ENCODE peak calls at places on chromosomes 11 and 22, in ten cellular contexts. One of them, this sample, is unnamed.

GRCh38 chr11:120128392-120129172 is 9.3 kb downstream of the TRIM29 start:
- DNase-seq in iPS-NIHi11: no peak
- DNase-seq in activated T-helper 1 cell treated with anti-CD3 and anti-CD28 coated beads, Interleukin-12 subunit alpha, Interleukin-12 subunit beta, Interleukin-2, Interleukin-4 antibody, amounts not matched to agents 30 ng/mL and 10 ng/mL and 1 ng/mL, durations not matched to agents 14 hours and 24 hours and 36 hours: no peak
- DNase-seq in renal cortical epithelial cell: peak
- DNase-seq in upper lobe of right lung: peak
- DNase-seq in SK-N-DZ: no peak
- DNase-seq in SW480: peak
- DNase-seq in NCI-H1092 treated with DMSO at 0.1 percent for 48 hours: peak
- DNase-seq in DMS79 treated with DMSO at 0.1 percent for 48 hours: peak
- DNase-seq in hippocampal formation: no peak
- DNase-seq in this sample: peak

GRCh38 chr22:44026630-44027511 is 2.8 kb downstream of the PARVB start:
- DNase-seq in NCI-H1092 treated with DMSO at 0.1 percent for 48 hours: no peak
- DNase-seq in SW480: peak
- DNase-seq in SK-N-DZ: no peak
- DNase-seq in iPS-NIHi11: no peak
- DNase-seq in activated T-helper 1 cell treated with anti-CD3 and anti-CD28 coated beads, Interleukin-12 subunit alpha, Interleukin-12 subunit beta, Interleukin-2, Interleukin-4 antibody, amounts not matched to agents 30 ng/mL and 10 ng/mL and 1 ng/mL, durations not matched to agents 14 hours and 24 hours and 36 hours: peak
- DNase-seq in renal cortical epithelial cell: no peak
- DNase-seq in upper lobe of right lung: peak
- DNase-seq in hippocampal formation: no peak
- DNase-seq in DMS79 treated with DMSO at 0.1 percent for 48 hours: no peak
- DNase-seq in this sample: peak

GRCh38 chr11:118572914-118573550 is 823 bp downstream of the ARCN1 start:
- DNase-seq in SW480: peak
- DNase-seq in activated T-helper 1 cell treated with anti-CD3 and anti-CD28 coated beads, Interleukin-12 subunit alpha, Interleukin-12 subunit beta, Interleukin-2, Interleukin-4 antibody, amounts not matched to agents 30 ng/mL and 10 ng/mL and 1 ng/mL, durations not matched to agents 14 hours and 24 hours and 36 hours: peak
- DNase-seq in iPS-NIHi11: peak
- DNase-seq in renal cortical epithelial cell: peak
- DNase-seq in SK-N-DZ: no peak
- DNase-seq in hippocampal formation: no peak
- DNase-seq in NCI-H1092 treated with DMSO at 0.1 percent for 48 hours: peak
- DNase-seq in upper lobe of right lung: no peak
- DNase-seq in DMS79 treated with DMSO at 0.1 percent for 48 hours: peak
- DNase-seq in this sample: peak

GRCh38 chr11:79209540-79210266 is 231.1 kb downstream of the TENM4 start:
- DNase-seq in DMS79 treated with DMSO at 0.1 percent for 48 hours: no peak
- DNase-seq in activated T-helper 1 cell treated with anti-CD3 and anti-CD28 coated beads, Interleukin-12 subunit alpha, Interleukin-12 subunit beta, Interleukin-2, Interleukin-4 antibody, amounts not matched to agents 30 ng/mL and 10 ng/mL and 1 ng/mL, durations not matched to agents 14 hours and 24 hours and 36 hours: no peak
- DNase-seq in iPS-NIHi11: no peak
- DNase-seq in NCI-H1092 treated with DMSO at 0.1 percent for 48 hours: peak
- DNase-seq in SK-N-DZ: no peak
- DNase-seq in SW480: no peak
- DNase-seq in hippocampal formation: no peak
- DNase-seq in upper lobe of right lung: no peak
- DNase-seq in renal cortical epithelial cell: peak
- DNase-seq in this sample: no peak

GRCh38 chr11:57742087-57742452 is 779 bp downstream of the SELENOH start:
- DNase-seq in activated T-helper 1 cell treated with anti-CD3 and anti-CD28 coated beads, Interleukin-12 subunit alpha, Interleukin-12 subunit beta, Interleukin-2, Interleukin-4 antibody, amounts not matched to agents 30 ng/mL and 10 ng/mL and 1 ng/mL, durations not matched to agents 14 hours and 24 hours and 36 hours: no peak
- DNase-seq in renal cortical epithelial cell: no peak
- DNase-seq in NCI-H1092 treated with DMSO at 0.1 percent for 48 hours: no peak
- DNase-seq in hippocampal formation: no peak
- DNase-seq in iPS-NIHi11: no peak
- DNase-seq in SK-N-DZ: no peak
- DNase-seq in DMS79 treated with DMSO at 0.1 percent for 48 hours: no peak
- DNase-seq in SW480: no peak
- DNase-seq in upper lobe of right lung: no peak
- DNase-seq in this sample: no peak

GRCh38 chr11:57761301-57762234 is at the start of gene CTNND1:
- DNase-seq in hippocampal formation: peak
- DNase-seq in NCI-H1092 treated with DMSO at 0.1 percent for 48 hours: peak
- DNase-seq in SW480: peak
- DNase-seq in upper lobe of right lung: peak
- DNase-seq in activated T-helper 1 cell treated with anti-CD3 and anti-CD28 coated beads, Interleukin-12 subunit alpha, Interleukin-12 subunit beta, Interleukin-2, Interleukin-4 antibody, amounts not matched to agents 30 ng/mL and 10 ng/mL and 1 ng/mL, durations not matched to agents 14 hours and 24 hours and 36 hours: no peak
- DNase-seq in SK-N-DZ: peak
- DNase-seq in iPS-NIHi11: peak
- DNase-seq in DMS79 treated with DMSO at 0.1 percent for 48 hours: no peak
- DNase-seq in renal cortical epithelial cell: peak
- DNase-seq in this sample: peak

GRCh38 chr11:57306156-57306876 is 18.4 kb downstream of the TNKS1BP1 start:
- DNase-seq in iPS-NIHi11: no peak
- DNase-seq in SK-N-DZ: no peak
- DNase-seq in activated T-helper 1 cell treated with anti-CD3 and anti-CD28 coated beads, Interleukin-12 subunit alpha, Interleukin-12 subunit beta, Interleukin-2, Interleukin-4 antibody, amounts not matched to agents 30 ng/mL and 10 ng/mL and 1 ng/mL, durations not matched to agents 14 hours and 24 hours and 36 hours: no peak
- DNase-seq in upper lobe of right lung: no peak
- DNase-seq in DMS79 treated with DMSO at 0.1 percent for 48 hours: peak
- DNase-seq in renal cortical epithelial cell: peak
- DNase-seq in hippocampal formation: no peak
- DNase-seq in NCI-H1092 treated with DMSO at 0.1 percent for 48 hours: no peak
- DNase-seq in SW480: no peak
- DNase-seq in this sample: no peak

GRCh38 chr11:64356498-64357411 is 2.2 kb upstream of the RPS6KA4 start:
- DNase-seq in upper lobe of right lung: peak
- DNase-seq in SW480: peak
- DNase-seq in DMS79 treated with DMSO at 0.1 percent for 48 hours: peak
- DNase-seq in iPS-NIHi11: peak
- DNase-seq in renal cortical epithelial cell: no peak
- DNase-seq in hippocampal formation: no peak
- DNase-seq in NCI-H1092 treated with DMSO at 0.1 percent for 48 hours: peak
- DNase-seq in activated T-helper 1 cell treated with anti-CD3 and anti-CD28 coated beads, Interleukin-12 subunit alpha, Interleukin-12 subunit beta, Interleukin-2, Interleukin-4 antibody, amounts not matched to agents 30 ng/mL and 10 ng/mL and 1 ng/mL, durations not matched to agents 14 hours and 24 hours and 36 hours: no peak
- DNase-seq in SK-N-DZ: peak
- DNase-seq in this sample: peak

GRCh38 chr11:128579790-128580504 is 7.4 kb downstream of the ETS1 start:
- DNase-seq in NCI-H1092 treated with DMSO at 0.1 percent for 48 hours: no peak
- DNase-seq in renal cortical epithelial cell: peak
- DNase-seq in hippocampal formation: no peak
- DNase-seq in iPS-NIHi11: no peak
- DNase-seq in SW480: no peak
- DNase-seq in SK-N-DZ: no peak
- DNase-seq in DMS79 treated with DMSO at 0.1 percent for 48 hours: no peak
- DNase-seq in upper lobe of right lung: no peak
- DNase-seq in activated T-helper 1 cell treated with anti-CD3 and anti-CD28 coated beads, Interleukin-12 subunit alpha, Interleukin-12 subunit beta, Interleukin-2, Interleukin-4 antibody, amounts not matched to agents 30 ng/mL and 10 ng/mL and 1 ng/mL, durations not matched to agents 14 hours and 24 hours and 36 hours: no peak
- DNase-seq in this sample: no peak

GRCh38 chr11:66011239-66011784 is 496 bp upstream of the CST6 start:
- DNase-seq in SK-N-DZ: no peak
- DNase-seq in renal cortical epithelial cell: peak
- DNase-seq in hippocampal formation: no peak
- DNase-seq in NCI-H1092 treated with DMSO at 0.1 percent for 48 hours: no peak
- DNase-seq in SW480: peak
- DNase-seq in activated T-helper 1 cell treated with anti-CD3 and anti-CD28 coated beads, Interleukin-12 subunit alpha, Interleukin-12 subunit beta, Interleukin-2, Interleukin-4 antibody, amounts not matched to agents 30 ng/mL and 10 ng/mL and 1 ng/mL, durations not matched to agents 14 hours and 24 hours and 36 hours: no peak
- DNase-seq in upper lobe of right lung: peak
- DNase-seq in iPS-NIHi11: peak
- DNase-seq in DMS79 treated with DMSO at 0.1 percent for 48 hours: peak
- DNase-seq in this sample: no peak

GRCh38 chr11:35059040-35059439 is 79.9 kb upstream of the CD44 start:
- DNase-seq in renal cortical epithelial cell: no peak
- DNase-seq in DMS79 treated with DMSO at 0.1 percent for 48 hours: no peak
- DNase-seq in iPS-NIHi11: no peak
- DNase-seq in SW480: no peak
- DNase-seq in upper lobe of right lung: no peak
- DNase-seq in SK-N-DZ: no peak
- DNase-seq in activated T-helper 1 cell treated with anti-CD3 and anti-CD28 coated beads, Interleukin-12 subunit alpha, Interleukin-12 subunit beta, Interleukin-2, Interleukin-4 antibody, amounts not matched to agents 30 ng/mL and 10 ng/mL and 1 ng/mL, durations not matched to agents 14 hours and 24 hours and 36 hours: no peak
- DNase-seq in hippocampal formation: no peak
- DNase-seq in NCI-H1092 treated with DMSO at 0.1 percent for 48 hours: no peak
- DNase-seq in this sample: no peak